ENCODE peak calls at places on chromosomes 5 and 9, in five cellular contexts. S is GM04503; B is stimulated activated CD8-positive, alpha-beta memory T cell treated with anti-CD3 and anti-CD28 coated beads, Interleukin-7, amount 100 ng/mL, for 48 hours; F is upper lobe of right lung; P is substantia nigra. Q is an unnamed sample.

GRCh38 chr9:137410891-137411249 is 12.1 kb downstream of the EXD3 start:
- DNase-seq in S (no peak), B (no peak), F (no peak), P (no peak), Q (no peak)

GRCh38 chr5:89313804-89314588 is 431.0 kb upstream of the MEF2C start:
- DNase-seq in S (peak; percentile 55), B (no peak), F (no peak), P (no peak), Q (no peak)

GRCh38 chr5:24314106-24314505 is 330.7 kb downstream of the CDH10 start:
- DNase-seq in S (no peak), B (no peak), F (no peak), P (no peak), Q (no peak)

GRCh38 chr5:28374492-28374934 is 1336.1 kb upstream of the CDH9 start:
- DNase-seq in S (no peak), B (no peak), F (peak; percentile 80), P (no peak), Q (no peak)

GRCh38 chr9:82206946-82207345 is 218.4 kb downstream of the SPATA31D1 start:
- DNase-seq in S (no peak), B (no peak), F (no peak), P (no peak), Q (no peak)

GRCh38 chr5:153496835-153497234 is 6.4 kb downstream of the GRIA1 start:
- DNase-seq in S (no peak), B (no peak), F (no peak), P (no peak), Q (no peak)

GRCh38 chr5:107296572-107296971 is 374.2 kb downstream of the EFNA5 start:
- DNase-seq in S (no peak), B (no peak), F (no peak), P (no peak), Q (no peak)

GRCh38 chr5:13944564-13945195 is at the start of gene DNAH5:
- DNase-seq in S (no peak), B (no peak), F (no peak), P (no peak), Q (no peak)

GRCh38 chr5:134582281-134582680 is 50.3 kb downstream of the SAR1B start:
- DNase-seq in S (no peak), B (no peak), F (peak; percentile 33), P (no peak), Q (no peak)

GRCh38 chr5:175728885-175729828 is 71.3 kb downstream of the HRH2 start:
- DNase-seq in S (no peak), B (no peak), F (no peak), P (no peak), Q (peak; percentile 56)

GRCh38 chr9:132346177-132346576 is 8.6 kb downstream of the SETX start:
- DNase-seq in S (no peak), B (no peak), F (no peak), P (no peak), Q (no peak)

GRCh38 chr5:169626779-169627178 is 10.3 kb upstream of the DOCK2 start:
- DNase-seq in S (peak; percentile 96), B (no peak), F (no peak), P (no peak), Q (no peak)

GRCh38 chr5:12794476-12795332 is 890.5 kb upstream of the CTNND2 start:
- DNase-seq in S (no peak), B (no peak), F (no peak), P (no peak), Q (no peak)

GRCh38 chr5:6085461-6085860 is 292.9 kb downstream of the MED10 start:
- DNase-seq in S (no peak), B (no peak), F (no peak), P (no peak), Q (no peak)

GRCh38 chr9:88237454-88238280 is 99.4 kb upstream of the SPATA31C2 start:
- DNase-seq in S (no peak), B (peak; percentile 2), F (no peak), P (no peak), Q (no peak)

GRCh38 chr5:174751154-174751990 is 27.0 kb downstream of the MSX2 start:
- DNase-seq in S (no peak), B (no peak), F (no peak), P (no peak), Q (no peak)

GRCh38 chr9:123338710-123339665 is 17.0 kb upstream of the CRB2 start:
- DNase-seq in S (no peak), B (peak; percentile 76), F (peak; percentile 74), P (no peak), Q (no peak)

GRCh38 chr5:137487600-137487999 is 11.5 kb downstream of the SPOCK1 start:
- DNase-seq in S (peak; percentile 85), B (no peak), F (no peak), P (no peak), Q (peak; percentile 34)

GRCh38 chr5:139877129-139877597 is 81.6 kb downstream of the PSD2 start:
- DNase-seq in S (no peak), B (no peak), F (no peak), P (no peak), Q (no peak)

GRCh38 chr9:112401175-112401815 is 21.4 kb downstream of the HSDL2 start:
- DNase-seq in S (no peak), B (no peak), F (no peak), P (no peak), Q (no peak)

GRCh38 chr9:106479679-106480078 is 383.3 kb upstream of the ZNF462 start:
- DNase-seq in S (no peak), B (no peak), F (no peak), P (no peak), Q (no peak)